ENCODE peak calls at places on chromosome 21, in eight cellular contexts. E is activated naive CD8-positive, alpha-beta T cell treated with anti-CD3 and anti-CD28 coated beads, Interleukin-2, amount 50 U/mL, for 24 hours; C is cardiac fibroblast; X is neural progenitor cell; I is lung; Y is effector CD4-positive, alpha-beta T cell; B is HT1080; R is stimulated activated CD8-positive, alpha-beta memory T cell treated with anti-CD3 and anti-CD28 coated beads, Interleukin-12 subunit alpha, Interleukin-12 subunit beta, amount 100 ng/mL, for 4 hours. G is an unnamed sample.
A peak's percentile ranks its signal among the peaks of the same experiment; 100 is the strongest.

GRCh38 chr21:38809170-38809878 is 3.6 kb downstream of the ETS2 start:
- DNase-seq in B (no peak), R (no peak), C (no peak), X (no peak), E (no peak), I (no peak), Y (no peak), G (no peak)

GRCh38 chr21:31911138-31911907 is 38.5 kb downstream of the HUNK start:
- DNase-seq in C (no peak), Y (no peak), X (no peak), E (no peak), I (no peak), R (no peak), B (peak; percentile 11), G (no peak)

GRCh38 chr21:25176637-25177412 is 430.5 kb downstream of the MRPL39 start:
- DNase-seq in C (no peak), I (no peak), E (no peak), B (peak; percentile 53), Y (no peak), X (no peak), R (no peak), G (no peak)

GRCh38 chr21:40602105-40602504 is 244.9 kb downstream of the DSCAM start:
- DNase-seq in Y (no peak), I (no peak), X (no peak), E (no peak), R (no peak), C (no peak), B (no peak), G (no peak)

GRCh38 chr21:33808715-33809367 is 106.8 kb downstream of the ATP5PO start:
- DNase-seq in E (no peak), Y (no peak), R (no peak), C (no peak), B (no peak), X (no peak), I (no peak), G (no peak)

GRCh38 chr21:34707876-34708325 is 39.1 kb downstream of the CLIC6 start:
- DNase-seq in X (no peak), Y (no peak), C (no peak), B (no peak), R (no peak), I (no peak), E (peak; percentile 36), G (no peak)

GRCh38 chr21:35840197-35840799 is 220.0 kb downstream of the SETD4 start:
- DNase-seq in Y (peak; percentile 39), C (peak; percentile 93), B (peak; percentile 45), E (peak; percentile 47), X (peak; percentile 81), I (peak; percentile 51), R (no peak), G (peak; percentile 41)

GRCh38 chr21:27803571-27803970 is 836.7 kb upstream of the ADAMTS5 start:
- DNase-seq in R (no peak), E (no peak), Y (no peak), B (no peak), I (no peak), C (no peak), X (no peak), G (no peak)

GRCh38 chr21:36909901-36910561 is 56.4 kb downstream of the HLCS start:
- DNase-seq in X (no peak), B (peak; percentile 96), E (no peak), C (peak; percentile 96), R (no peak), I (no peak), Y (no peak), G (peak; percentile 66)

GRCh38 chr21:39386194-39386593 is 37.3 kb upstream of the HMGN1 start:
- DNase-seq in E (no peak), X (no peak), C (peak; percentile 33), Y (no peak), B (no peak), R (no peak), I (peak; percentile 32), G (no peak)

GRCh38 chr21:42405064-42406059 is 1.7 kb downstream of the UBASH3A start:
- DNase-seq in E (no peak), R (no peak), X (no peak), B (no peak), Y (no peak), I (no peak), C (no peak), G (no peak)

GRCh38 chr21:34365794-34366193 is 2.0 kb downstream of the KCNE2 start:
- DNase-seq in R (no peak), X (peak; percentile 82), Y (no peak), E (no peak), C (no peak), I (no peak), B (no peak), G (no peak)

GRCh38 chr21:17386498-17386897 is 126.3 kb upstream of the CXADR start:
- DNase-seq in B (no peak), E (no peak), R (no peak), Y (no peak), C (no peak), X (peak; percentile 25), I (no peak), G (no peak)

GRCh38 chr21:29633766-29634165 is 306.0 kb downstream of the GRIK1 start:
- DNase-seq in X (no peak), Y (no peak), C (no peak), B (no peak), R (no peak), E (no peak), I (no peak), G (no peak)

GRCh38 chr21:43702785-43703067 is 16.2 kb upstream of the PDXK start:
- DNase-seq in C (peak; percentile 14), I (no peak), E (no peak), X (no peak), B (no peak), R (no peak), Y (no peak), G (no peak)